ENCODE peak calls at places on chromosome 5, in five cellular contexts. J is GM23338, F is AG20443, D is T-cell, I is AG04450. P is an unnamed sample.

GRCh38 chr5:144566747-144567415 is 396.2 kb downstream of the KCTD16 start:
- DNase-seq in J (peak), F (no peak), D (no peak), I (no peak), P (peak)

GRCh38 chr5:146047396-146047795 is 58.0 kb downstream of the PLAC8L1 start:
- DNase-seq in J (no peak), F (no peak), D (no peak), I (no peak), P (no peak)

GRCh38 chr5:32506251-32506661 is 61.7 kb upstream of the ZFR start:
- DNase-seq in J (no peak), F (no peak), D (no peak), I (no peak), P (no peak)

GRCh38 chr5:145697251-145698016 is 137.7 kb downstream of the PRELID2 start:
- DNase-seq in J (peak), F (peak), D (no peak), I (peak), P (peak)

GRCh38 chr5:11319851-11320580 is 559.0 kb upstream of the DAP start:
- DNase-seq in J (no peak), F (no peak), D (no peak), I (no peak), P (peak)

GRCh38 chr5:110055301-110055700 is 365.6 kb downstream of the MAN2A1 start:
- DNase-seq in J (no peak), F (no peak), D (no peak), I (no peak), P (no peak)

GRCh38 chr5:30100929-30101328 is 1092.6 kb upstream of the CDH6 start:
- DNase-seq in J (peak), F (no peak), D (no peak), I (no peak), P (no peak)

GRCh38 chr5:169862348-169862905 is 117.9 kb downstream of the INSYN2B start:
- DNase-seq in J (no peak), F (no peak), D (no peak), I (no peak), P (no peak)

GRCh38 chr5:68053202-68053601 is 162.4 kb upstream of the PIK3R1 start:
- DNase-seq in J (no peak), F (no peak), D (no peak), I (no peak), P (no peak)

GRCh38 chr5:75051217-75051751 is 1.1 kb downstream of the GCNT4 start:
- DNase-seq in J (peak), F (no peak), D (peak), I (no peak), P (no peak)

GRCh38 chr5:23139338-23140171 is 286.4 kb upstream of the CDH12 start:
- DNase-seq in J (peak), F (no peak), D (no peak), I (no peak), P (peak)

GRCh38 chr5:86806206-86806605 is 188.5 kb downstream of the COX7C start:
- DNase-seq in J (no peak), F (no peak), D (no peak), I (no peak), P (no peak)